ENCODE peak calls at places on chromosomes 6 and 20, in nine cellular contexts. C is A549, Q is transverse colon, I is lower leg skin, K is tibial nerve, B is breast epithelium, U is K562, A is esophagus squamous epithelium, Y is heart left ventricle. G is an unnamed sample.
A peak's percentile ranks its signal among the peaks of the same experiment; 100 is the strongest.

GRCh38 chr20:23320317-23320716 is 30.3 kb upstream of the NXT1 start:
- DNase-seq in I (no peak), B (no peak), U (no peak), Q (no peak), A (no peak), K (no peak), C (peak; percentile 64), Y (no peak), G (no peak)

GRCh38 chr6:73923899-73924485 is 228.0 kb downstream of the CD109 start:
- DNase-seq in B (no peak), K (peak; percentile 52), C (no peak), Y (peak; percentile 62), I (no peak), U (no peak), Q (no peak), A (no peak), G (no peak)

GRCh38 chr20:10447028-10447427 is 11.9 kb downstream of the SLX4IP start:
- DNase-seq in B (no peak), C (peak; percentile 91), Q (peak; percentile 36), A (no peak), Y (no peak), U (peak; percentile 25), I (no peak), K (no peak), G (no peak)

GRCh38 chr20:59736366-59736765 is 132.0 kb downstream of the PHACTR3 start:
- DNase-seq in C (no peak), A (no peak), B (no peak), K (no peak), I (peak; percentile 75), U (no peak), Q (no peak), Y (no peak), G (no peak)

GRCh38 chr20:20214757-20215275 is 153.1 kb upstream of the INSM1 start:
- DNase-seq in A (no peak), I (no peak), B (no peak), Y (peak; percentile 59), U (no peak), K (no peak), C (no peak), Q (no peak), G (no peak)

GRCh38 chr6:45494734-45495133 is 117.0 kb upstream of the SUPT3H start:
- DNase-seq in C (no peak), I (no peak), Y (no peak), K (no peak), U (no peak), Q (no peak), B (no peak), A (no peak), G (no peak)

GRCh38 chr6:13624871-13625288 is 9.7 kb downstream of the NOL7 start:
- DNase-seq in U (peak; percentile 72), B (no peak), Y (no peak), K (no peak), I (no peak), C (peak; percentile 46), A (no peak), Q (no peak), G (no peak)

GRCh38 chr20:62611012-62611411 is 31.3 kb upstream of the SLCO4A1 start:
- DNase-seq in I (no peak), C (no peak), B (no peak), Q (no peak), K (no peak), U (no peak), A (no peak), Y (no peak), G (no peak)

GRCh38 chr6:25042984-25043725 is 107.4 kb upstream of the RIPOR2 start:
- DNase-seq in A (no peak), C (no peak), I (no peak), K (no peak), U (no peak), Y (no peak), B (no peak), Q (no peak), G (no peak)

GRCh38 chr20:32485770-32486248 is 99.3 kb downstream of the NOL4L start:
- DNase-seq in Q (no peak), U (no peak), A (no peak), Y (no peak), K (no peak), B (no peak), C (no peak), I (no peak), G (no peak)

GRCh38 chr20:15708984-15709598 is 864.2 kb downstream of the KIF16B start:
- DNase-seq in C (peak; percentile 54), Q (peak; percentile 51), K (peak; percentile 24), B (no peak), A (no peak), I (no peak), Y (no peak), U (peak; percentile 29), G (no peak)

GRCh38 chr6:52124126-52125121 is 37.0 kb upstream of the PKHD1 start:
- DNase-seq in I (no peak), Y (no peak), C (no peak), B (no peak), Q (no peak), U (no peak), K (no peak), A (no peak), G (no peak)

GRCh38 chr20:9515211-9515580 is 806 bp downstream of the LAMP5 start:
- DNase-seq in B (no peak), Q (no peak), U (no peak), Y (no peak), C (no peak), A (no peak), I (no peak), K (no peak), G (no peak)

DNA sequence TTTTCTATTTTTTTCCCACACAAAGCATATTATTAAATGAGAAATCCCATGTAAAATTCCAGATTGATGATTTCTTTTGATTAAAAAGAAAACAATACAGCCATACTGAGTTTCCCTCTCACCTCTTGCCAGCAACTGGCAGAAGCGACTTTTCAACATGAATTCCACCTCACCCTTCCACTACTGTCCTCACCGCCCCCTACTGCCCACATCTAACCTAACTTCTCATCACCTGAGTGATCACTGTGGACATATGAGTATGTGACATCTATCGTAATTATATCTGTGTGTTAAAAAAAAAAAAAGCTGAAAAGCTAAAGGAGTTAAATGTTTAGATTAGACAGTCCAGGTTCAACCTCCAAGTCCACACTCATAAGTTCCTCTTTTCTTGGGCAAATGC is 528.6 kb downstream of the PRKN start:
- DNase-seq in Q (no peak), U (no peak), A (no peak), Y (no peak), C (no peak), B (no peak), I (no peak), K (no peak), G (no peak)
- TF ChIP-seq CTCF in Q (no peak), U (no peak), A (no peak), Y (no peak), C (no peak), B (no peak), I (no peak), K (no peak), G (no peak)

GRCh38 chr20:3821996-3822395 is 1.6 kb downstream of the AP5S1 start:
- DNase-seq in Y (no peak), C (no peak), A (no peak), K (no peak), Q (no peak), U (no peak), B (no peak), I (no peak), G (peak; percentile 84)

GRCh38 chr20:3819413-3820047 is 817 bp upstream of the AP5S1 start:
- DNase-seq in A (no peak), I (no peak), Q (no peak), K (no peak), C (no peak), B (no peak), U (no peak), Y (no peak), G (peak; percentile 88)

GRCh38 chr20:3818155-3819151 is 1.9 kb upstream of the AP5S1 start:
- DNase-seq in K (peak; percentile 79), B (no peak), Q (peak; percentile 82), C (peak; percentile 89), I (no peak), U (peak; percentile 68), A (no peak), Y (peak; percentile 87), G (no peak)

GRCh38 chr20:3820901-3821727 is 767 bp downstream of the AP5S1 start:
- DNase-seq in K (no peak), Y (no peak), A (no peak), I (no peak), U (no peak), B (no peak), Q (no peak), C (no peak), G (peak; percentile 88)

GRCh38 chr20:3820048-3820900 is at the start of gene AP5S1:
- DNase-seq in B (peak; percentile 96), Y (peak; percentile 98), A (peak; percentile 88), I (peak; percentile 100), K (peak; percentile 97), C (peak; percentile 88), Q (peak; percentile 98), U (peak; percentile 84), G (peak; percentile 98)
- TF ChIP-seq POLR2A in B (peak; percentile 62), Y (no peak), A (peak; percentile 36), I (no peak), K (peak; percentile 77), C (peak; percentile 88), Q (peak; percentile 59), U (peak; percentile 78), G (no peak)

DNA sequence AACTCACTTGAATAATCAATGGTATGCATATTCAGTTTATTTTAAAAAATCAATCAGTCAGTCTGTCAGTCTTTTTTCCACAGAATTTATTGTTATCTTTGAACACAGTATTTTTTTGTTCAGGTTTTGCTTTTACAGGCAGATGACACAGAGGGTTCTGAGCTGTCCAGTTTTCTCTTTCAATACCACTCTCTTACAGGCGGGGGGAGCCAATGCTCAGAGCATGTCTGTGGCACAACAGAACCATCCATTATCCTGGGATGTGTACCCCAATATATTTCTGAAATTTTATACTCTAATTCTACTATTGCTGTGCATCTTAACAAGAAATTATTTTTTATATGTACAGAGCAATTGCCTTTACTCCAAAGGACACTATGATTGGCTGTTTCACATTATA is 21.2 kb downstream of the ROS1 start:
- DNase-seq in I (no peak), C (no peak), K (no peak), B (no peak), Q (no peak), Y (no peak), U (peak; percentile 11), A (no peak), G (no peak)
- TF ChIP-seq CTCF in I (no peak), C (no peak), K (no peak), B (no peak), Q (no peak), Y (no peak), U (no peak), A (no peak), G (no peak)

DNA sequence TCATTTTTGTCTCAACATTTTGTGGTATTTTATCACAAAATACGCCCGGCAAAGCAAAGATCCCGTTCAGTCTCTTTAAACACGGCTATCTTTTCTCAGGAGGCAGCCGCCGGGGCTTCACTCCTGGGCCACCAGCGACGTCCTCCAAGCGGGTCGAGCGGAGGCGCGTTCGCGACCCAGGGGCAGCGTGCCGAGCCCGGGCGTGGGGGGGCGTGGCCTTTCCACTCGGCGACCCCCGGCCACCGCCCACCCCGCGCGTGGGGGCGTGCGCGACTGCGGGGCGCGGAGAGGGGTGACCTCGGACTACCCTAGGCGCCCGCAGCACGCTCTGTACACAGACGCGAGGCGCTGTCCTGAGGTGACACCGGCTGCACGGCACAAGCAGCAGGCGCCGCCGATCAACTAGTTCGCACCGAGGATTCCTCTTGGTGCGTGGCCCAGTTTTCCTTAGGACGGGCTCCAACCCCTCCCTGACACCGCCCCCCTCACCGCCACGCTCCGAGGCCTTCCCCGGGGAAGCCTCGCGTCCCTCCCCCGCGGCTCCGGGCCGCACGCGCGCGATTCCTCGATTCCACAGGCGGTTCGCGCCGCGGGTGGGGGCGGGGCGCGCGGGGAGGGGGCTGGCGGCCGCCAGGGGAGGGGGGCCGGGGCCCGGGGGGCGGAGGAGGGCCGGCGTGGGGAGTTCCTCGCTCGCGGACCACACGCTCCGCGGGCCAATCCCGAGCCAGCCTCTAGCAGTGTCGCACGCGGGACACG is 1.1 kb upstream of the JARID2 start:
- DNase-seq in I (peak; percentile 96), U (no peak), Y (peak; percentile 90), Q (peak; percentile 84), K (peak; percentile 74), B (peak; percentile 74), C (peak; percentile 27), A (no peak), G (no peak)
- TF ChIP-seq POLR2A in I (no peak), U (peak; percentile 61), Y (no peak), Q (peak; percentile 39), K (no peak), B (no peak), C (no peak), A (no peak), G (no peak)